ENCODE peak calls at places on chromosomes 2 and 18, in ten cellular contexts. K is colonic mucosa; S is GM23248; J is heart left ventricle; F is A549; X is CD8-positive, alpha-beta memory T cell; T is mammary epithelial cell; A is cardiac muscle cell; L is neural progenitor cell; M is CD4-positive, alpha-beta memory T cell. R is an unnamed sample. For H3K4me1, the result is how much of the 10 kb centered on the place peaks cover.

GRCh38 chr2:109630441-109631425 is 16.6 kb downstream of the SOWAHC start:
- DNase-seq in K (no peak), S (no peak), J (no peak), F (no peak), X (no peak), T (no peak), A (no peak), L (no peak), M (no peak), R (no peak)

GRCh38 chr2:19102696-19103403 is 255.6 kb downstream of the OSR1 start:
- DNase-seq in K (no peak), S (no peak), J (no peak), F (no peak), X (no peak), T (no peak), A (no peak), L (no peak), M (no peak), R (no peak)

GRCh38 chr2:83991992-83992391 is 467.1 kb downstream of the SUCLG1 start:
- DNase-seq in K (no peak), S (no peak), J (no peak), F (peak), X (no peak), T (peak), A (no peak), L (no peak), M (no peak), R (no peak)

GRCh38 chr2:106566050-106566449 is 78.9 kb downstream of the CD8B2 start:
- DNase-seq in K (no peak), S (peak), J (peak), F (no peak), X (no peak), T (peak), A (no peak), L (no peak), M (no peak), R (no peak)

GRCh38 chr2:207226243-207226642 is 60.5 kb upstream of the KLF7 start:
- DNase-seq in K (no peak), S (peak), J (no peak), F (no peak), X (no peak), T (no peak), A (no peak), L (no peak), M (no peak), R (no peak)

GRCh38 chr2:23597687-23598086 is 212.7 kb downstream of the KLHL29 start:
- DNase-seq in K (no peak), S (no peak), J (no peak), F (no peak), X (no peak), T (no peak), A (no peak), L (no peak), M (no peak), R (no peak)

GRCh38 chr18:51196116-51196810 is 1.2 kb downstream of the MEX3C start:
- DNase-seq in K (peak), S (peak), J (peak), F (no peak), X (peak), T (no peak), A (peak), L (peak), M (peak), R (peak)

GRCh38 chr2:133431289-133431688 is 137.0 kb downstream of the NCKAP5 start:
- DNase-seq in K (no peak), S (no peak), J (no peak), F (peak), X (no peak), T (peak), A (no peak), L (no peak), M (no peak), R (no peak)

GRCh38 chr18:24246143-24246542 is 107.3 kb downstream of the CABYR start:
- DNase-seq in K (no peak), S (no peak), J (no peak), F (no peak), X (no peak), T (no peak), A (no peak), L (no peak), M (no peak), R (no peak)

GRCh38 chr2:38533757-38534545 is 68.8 kb downstream of the HNRNPLL start:
- DNase-seq in K (no peak), S (no peak), J (no peak), F (no peak), X (no peak), T (no peak), A (no peak), L (no peak), M (no peak), R (no peak)

GRCh38 chr2:20650880-20651730 is at the start of gene HS1BP3:
- DNase-seq in K (peak), S (peak), J (peak), F (peak), X (peak), T (peak), A (peak), L (peak), M (peak), R (peak)

GRCh38 chr18:9333441-9334350 is 877 bp upstream of the TWSG1 start:
- DNase-seq in K (peak), S (peak), J (peak), F (no peak), X (no peak), T (no peak), A (no peak), L (peak), M (peak), R (peak)

GRCh38 chr2:105881286-105882136 is 136.8 kb downstream of the NCK2 start:
- DNase-seq in K (no peak), S (no peak), J (no peak), F (no peak), X (no peak), T (no peak), A (no peak), L (no peak), M (no peak), R (no peak)

GRCh38 chr2:128288781-128289180 is 29.9 kb downstream of the HS6ST1 start:
- DNase-seq in K (no peak), S (no peak), J (peak), F (no peak), X (no peak), T (no peak), A (no peak), L (no peak), M (peak), R (peak)

GRCh38 chr2:168525020-168525419 is 68.9 kb downstream of the CERS6 start:
- DNase-seq in K (peak), S (no peak), J (no peak), F (no peak), X (no peak), T (peak), A (no peak), L (no peak), M (no peak), R (no peak)

GRCh38 chr2:104858325-104858978 is 4.5 kb downstream of the POU3F3 start:
- DNase-seq in K (no peak), S (no peak), J (no peak), F (no peak), X (no peak), T (no peak), A (no peak), L (no peak), M (no peak), R (no peak)
- H3K4me3 ChIP-seq in K (no peak), S (no peak), J (no peak), F (no peak), X (no peak), T (no peak), A (no peak), L (no peak), M (no peak), R (no peak)

DNA sequence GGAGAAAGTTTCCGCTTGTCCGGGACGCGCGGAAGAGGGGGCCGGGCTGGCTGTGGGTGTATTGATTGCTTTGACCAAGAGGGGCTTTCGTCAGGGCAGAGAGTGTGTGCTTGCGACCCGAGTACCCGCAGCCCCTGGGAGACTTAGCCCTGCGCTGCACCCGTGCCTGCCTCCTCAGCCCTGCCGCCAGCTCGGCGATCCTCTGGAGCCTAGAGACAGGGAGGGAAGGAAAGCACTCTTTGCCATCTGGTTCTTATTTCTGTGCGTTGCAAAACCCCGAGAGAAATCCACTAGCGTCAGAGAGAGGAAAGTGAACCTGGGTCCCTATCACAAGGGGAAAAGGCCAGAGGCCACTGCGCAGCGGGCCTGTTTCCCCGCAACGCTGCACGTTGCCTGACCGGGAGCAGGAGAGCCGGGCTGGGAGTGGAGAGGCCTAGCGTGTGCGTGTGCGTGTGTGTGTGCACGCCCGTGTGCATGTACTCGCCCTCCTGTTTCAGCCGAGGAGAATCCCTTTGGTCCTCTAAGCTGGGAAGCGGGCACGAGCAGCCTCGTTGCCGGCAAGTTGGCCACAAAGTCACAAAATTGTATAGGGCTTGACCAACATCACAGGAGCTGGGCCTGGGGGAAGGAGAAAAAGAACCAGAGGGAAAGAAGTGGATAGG is 1.7 kb downstream of the SIX3 start:
- DNase-seq in K (no peak), S (peak), J (no peak), F (no peak), X (no peak), T (no peak), A (no peak), L (no peak), M (no peak), R (peak)
- H3K4me1 ChIP-seq in K (under half), S (under half), J (under half), F (under half), X (under half), T (under half), A (under half), L (half or more), M (under half), R (under half)

GRCh38 chr2:235702186-235702585 is 208.3 kb downstream of the AGAP1 start:
- DNase-seq in K (no peak), S (no peak), J (peak), F (no peak), X (no peak), T (no peak), A (no peak), L (no peak), M (no peak), R (no peak)
- H3K27ac ChIP-seq in K (no peak), S (peak), J (no peak), F (peak), X (no peak), T (no peak), A (no peak), L (no peak), M (no peak), R (no peak)

DNA sequence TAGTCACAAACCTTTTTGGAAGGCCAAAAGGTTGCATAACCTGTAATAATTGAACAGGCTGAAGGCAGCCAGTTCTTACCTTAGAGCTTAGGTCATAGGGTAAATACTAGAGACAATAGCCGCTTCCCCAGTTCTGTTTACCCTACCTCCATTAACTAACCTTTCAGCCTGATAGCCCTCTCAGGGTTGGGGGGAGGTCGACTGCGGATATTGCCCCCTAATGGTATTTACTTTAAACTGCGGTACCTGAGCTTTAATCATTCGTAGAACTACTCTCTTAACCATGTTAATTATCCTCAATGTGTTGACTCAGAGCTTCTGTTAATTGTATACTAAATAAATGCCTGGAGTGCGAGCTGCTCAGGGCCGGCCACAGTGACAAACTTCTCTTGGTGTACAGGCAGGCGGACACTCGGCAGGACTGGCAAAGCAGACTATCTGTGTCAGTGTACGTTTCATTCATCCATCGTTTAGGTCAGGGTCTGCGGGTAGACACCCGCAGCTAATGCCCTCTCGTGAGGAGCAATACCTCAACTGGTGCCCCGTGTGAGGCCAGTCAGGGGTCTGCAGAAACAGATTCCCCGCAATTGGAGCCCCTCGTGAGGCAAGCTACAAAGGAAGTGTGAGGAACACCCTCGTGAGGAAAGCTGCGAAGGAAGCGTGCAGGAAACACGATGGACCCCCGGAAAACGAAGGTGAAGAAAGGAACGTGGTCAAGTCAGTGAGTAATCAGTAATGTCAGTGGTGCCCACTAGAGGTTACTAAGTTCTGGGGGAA is 115.3 kb upstream of the SCN7A start:
- DNase-seq in K (no peak), S (no peak), J (no peak), F (no peak), X (no peak), T (no peak), A (no peak), L (no peak), M (no peak), R (no peak)
- H3K4me3 ChIP-seq in K (no peak), S (no peak), J (no peak), F (no peak), X (no peak), T (no peak), A (no peak), L (no peak), M (no peak), R (no peak)

DNA sequence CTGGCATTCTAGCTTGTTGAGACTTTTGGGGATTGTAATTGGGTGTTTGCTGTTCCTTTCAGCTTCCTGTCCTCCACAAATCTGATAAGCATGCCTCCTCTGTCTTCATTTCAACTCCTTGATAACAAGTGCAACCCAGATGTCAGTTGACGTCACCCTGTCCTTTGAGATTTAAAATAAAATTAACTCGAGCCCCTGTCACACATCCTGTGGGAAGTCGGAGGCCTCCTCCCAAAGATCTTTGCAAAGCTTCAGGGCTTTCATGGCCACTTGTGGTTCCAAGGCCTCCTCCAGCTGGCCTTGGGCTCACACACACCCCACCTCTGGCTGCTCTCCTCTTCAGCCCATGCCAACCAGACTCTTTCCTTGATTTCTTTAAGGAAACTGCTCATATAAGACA is 69.9 kb upstream of the ITGA6 start:
- DNase-seq in K (no peak), S (no peak), J (peak), F (no peak), X (no peak), T (no peak), A (no peak), L (no peak), M (no peak), R (peak)
- H3K4me1 ChIP-seq in K (under half), S (under half), J (under half), F (under half), X (under half), T (under half), A (under half), L (under half), M (under half), R (under half)

GRCh38 chr2:42342795-42343241 is 18.2 kb downstream of the COX7A2L start:
- DNase-seq in K (no peak), S (no peak), J (no peak), F (no peak), X (no peak), T (no peak), A (no peak), L (no peak), M (no peak), R (no peak)
- H3K27ac ChIP-seq in K (no peak), S (peak), J (peak), F (peak), X (no peak), T (peak), A (peak), L (no peak), M (no peak), R (no peak)

DNA sequence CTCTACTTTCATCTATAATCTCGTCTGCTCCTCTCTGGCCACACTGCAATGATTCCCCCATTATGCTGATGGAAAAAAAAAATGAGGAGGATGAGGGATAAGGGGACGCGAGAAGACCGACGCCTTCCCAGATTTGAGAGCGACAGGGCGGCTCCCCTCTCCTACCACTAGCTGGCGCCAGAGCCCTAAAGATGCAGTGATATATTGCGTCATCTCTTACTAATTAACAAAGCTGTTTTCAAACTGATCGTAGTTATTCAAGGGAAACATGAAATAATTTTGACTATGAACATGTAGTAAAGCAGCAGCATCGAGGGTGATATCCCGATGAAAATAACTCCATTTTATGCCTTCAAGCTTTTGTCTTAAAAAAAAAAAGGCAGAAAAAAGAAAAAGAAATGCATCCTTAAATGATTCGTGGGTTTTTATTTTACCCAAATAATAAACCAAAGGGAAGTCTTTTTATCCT is 48.0 kb upstream of the HNRNPA3 start:
- DNase-seq in K (peak), S (peak), J (peak), F (peak), X (peak), T (peak), A (peak), L (peak), M (peak), R (peak)
- H3K4me3 ChIP-seq in K (peak), S (peak), J (peak), F (peak), X (peak), T (peak), A (no peak), L (peak), M (no peak), R (peak)

GRCh38 chr2:45758018-45758417 is 106.5 kb downstream of the PRKCE start:
- DNase-seq in K (no peak), S (no peak), J (no peak), F (no peak), X (no peak), T (no peak), A (no peak), L (no peak), M (no peak), R (no peak)
- H3K4me1 ChIP-seq in K (under half), S (under half), J (under half), F (under half), X (under half), T (under half), A (under half), L (under half), M (under half), R (under half)

GRCh38 chr2:180202591-180202990 is 195.5 kb upstream of the CWC22 start:
- DNase-seq in K (no peak), S (peak), J (no peak), F (no peak), X (no peak), T (no peak), A (no peak), L (no peak), M (no peak), R (no peak)
- H3K27ac ChIP-seq in K (no peak), S (no peak), J (no peak), F (no peak), X (no peak), T (no peak), A (no peak), L (no peak), M (no peak), R (no peak)

GRCh38 chr2:197292614-197293013 is 18.0 kb downstream of the ANKRD44 start:
- DNase-seq in K (no peak), S (no peak), J (no peak), F (no peak), X (no peak), T (no peak), A (no peak), L (no peak), M (no peak), R (no peak)

GRCh38 chr2:197297262-197297661 is 13.3 kb downstream of the ANKRD44 start:
- DNase-seq in K (no peak), S (no peak), J (no peak), F (no peak), X (no peak), T (no peak), A (no peak), L (no peak), M (no peak), R (no peak)

GRCh38 chr2:197296861-197297260 is 13.7 kb downstream of the ANKRD44 start:
- DNase-seq in K (no peak), S (no peak), J (no peak), F (no peak), X (no peak), T (no peak), A (no peak), L (no peak), M (no peak), R (no peak)

GRCh38 chr2:197293252-197294007 is 17.1 kb downstream of the ANKRD44 start:
- DNase-seq in K (no peak), S (no peak), J (no peak), F (no peak), X (peak), T (peak), A (no peak), L (no peak), M (peak), R (no peak)

GRCh38 chr2:197294260-197294659 is 16.3 kb downstream of the ANKRD44 start:
- DNase-seq in K (no peak), S (no peak), J (no peak), F (no peak), X (peak), T (no peak), A (no peak), L (no peak), M (peak), R (no peak)
- H3K4me3 ChIP-seq in K (no peak), S (no peak), J (no peak), F (no peak), X (peak), T (no peak), A (no peak), L (no peak), M (peak), R (no peak)